ENCODE peak calls at places on chromosomes 3 and 15, in seven cellular contexts. S is CD8-positive, alpha-beta T cell; A is tibial nerve; W is fibroblast of pulmonary artery; O is WERI-Rb-1; V is activated naive CD4-positive, alpha-beta T cell treated with anti-CD3 and anti-CD28 coated beads, Interleukin-2, amount 50 U/mL, for 16 hours; Z is COR-L47. T is an unnamed sample.

GRCh38 chr3:65534825-65535224 is 503.9 kb downstream of the MAGI1 start:
- DNase-seq in S (no peak), A (no peak), W (no peak), O (no peak), V (no peak), Z (no peak), T (no peak)

GRCh38 chr15:63409179-63409578 is 27.5 kb upstream of the CA12 start:
- DNase-seq in S (no peak), A (no peak), W (no peak), O (no peak), V (no peak), Z (no peak), T (no peak)

GRCh38 chr3:127914584-127914983 is 448 bp upstream of the KBTBD12 start:
- DNase-seq in S (no peak), A (no peak), W (no peak), O (no peak), V (no peak), Z (no peak), T (no peak)

GRCh38 chr3:4322635-4323034 is 19.5 kb downstream of the SETMAR start:
- DNase-seq in S (no peak), A (no peak), W (peak), O (no peak), V (no peak), Z (no peak), T (no peak)

GRCh38 chr15:41827290-41827879 is 507 bp upstream of the JMJD7 start:
- DNase-seq in S (peak), A (no peak), W (no peak), O (no peak), V (peak), Z (no peak), T (no peak)

GRCh38 chr15:42194502-42194901 is 13.6 kb downstream of the VPS39 start:
- DNase-seq in S (no peak), A (no peak), W (peak), O (no peak), V (no peak), Z (no peak), T (no peak)

GRCh38 chr3:179046497-179047353 is 24.9 kb downstream of the ZMAT3 start:
- DNase-seq in S (no peak), A (no peak), W (no peak), O (no peak), V (no peak), Z (no peak), T (no peak)

GRCh38 chr3:126317029-126317996 is 39.9 kb downstream of the KLF15 start:
- DNase-seq in S (no peak), A (no peak), W (no peak), O (no peak), V (no peak), Z (no peak), T (no peak)

GRCh38 chr3:131526801-131527347 is 24.1 kb upstream of the MRPL3 start:
- DNase-seq in S (no peak), A (no peak), W (peak), O (no peak), V (no peak), Z (no peak), T (no peak)

GRCh38 chr3:24129549-24129948 is 184.5 kb downstream of the NR1D2 start:
- DNase-seq in S (no peak), A (no peak), W (no peak), O (peak), V (no peak), Z (no peak), T (no peak)

GRCh38 chr15:75061272-75061671 is 37.9 kb downstream of the PPCDC start:
- DNase-seq in S (no peak), A (no peak), W (no peak), O (peak), V (no peak), Z (no peak), T (no peak)

GRCh38 chr3:46853441-46854410 is 9.5 kb downstream of the MYL3 start:
- DNase-seq in S (peak), A (no peak), W (no peak), O (peak), V (no peak), Z (no peak), T (no peak)

GRCh38 chr3:113531826-113532697 is at the start of gene SIDT1:
- DNase-seq in S (peak), A (no peak), W (no peak), O (no peak), V (peak), Z (peak), T (peak)

GRCh38 chr15:68421798-68422402 is 10.1 kb downstream of the ITGA11 start:
- DNase-seq in S (no peak), A (no peak), W (no peak), O (no peak), V (no peak), Z (no peak), T (no peak)

GRCh38 chr3:16837602-16838001 is 47.2 kb upstream of the PLCL2 start:
- DNase-seq in S (no peak), A (no peak), W (no peak), O (no peak), V (no peak), Z (no peak), T (no peak)

GRCh38 chr3:114650808-114651207 is 357.0 kb downstream of the TIGIT start:
- DNase-seq in S (no peak), A (no peak), W (peak), O (no peak), V (no peak), Z (no peak), T (no peak)

GRCh38 chr3:75321060-75321459 is 343.1 kb upstream of the FRG2C start:
- DNase-seq in S (no peak), A (no peak), W (no peak), O (no peak), V (no peak), Z (no peak), T (no peak)

GRCh38 chr15:37142371-37142770 is 42.0 kb upstream of the MEIS2 start:
- DNase-seq in S (no peak), A (no peak), W (no peak), O (no peak), V (no peak), Z (no peak), T (no peak)

GRCh38 chr3:7876741-7877297 is 624.8 kb upstream of the LMCD1 start:
- DNase-seq in S (peak), A (no peak), W (peak), O (no peak), V (peak), Z (no peak), T (peak)

GRCh38 chr15:88794001-88794400 is 9.2 kb upstream of the ACAN start:
- DNase-seq in S (no peak), A (no peak), W (no peak), O (no peak), V (no peak), Z (no peak), T (no peak)

GRCh38 chr3:57743511-57743910 is 12.6 kb upstream of the SLMAP start:
- DNase-seq in S (no peak), A (no peak), W (no peak), O (no peak), V (no peak), Z (no peak), T (no peak)

GRCh38 chr3:23629181-23629893 is 176.4 kb upstream of the UBE2E1 start:
- DNase-seq in S (no peak), A (no peak), W (peak), O (no peak), V (no peak), Z (no peak), T (no peak)

GRCh38 chr3:195897081-195897852 is 11.1 kb downstream of the TNK2 start:
- DNase-seq in S (no peak), A (no peak), W (peak), O (no peak), V (no peak), Z (no peak), T (no peak)

GRCh38 chr3:58383904-58384303 is 49.7 kb downstream of the PDHB start:
- DNase-seq in S (no peak), A (no peak), W (peak), O (no peak), V (no peak), Z (no peak), T (no peak)

GRCh38 chr3:48415251-48415953 is 14.5 kb downstream of the PLXNB1 start:
- DNase-seq in S (no peak), A (no peak), W (no peak), O (no peak), V (no peak), Z (no peak), T (no peak)

GRCh38 chr3:171328419-171329082 is 131.7 kb downstream of the TNIK start:
- DNase-seq in S (peak), A (no peak), W (peak), O (peak), V (peak), Z (peak), T (peak)

GRCh38 chr3:73422556-73422955 is 202.2 kb downstream of the PDZRN3 start:
- DNase-seq in S (no peak), A (no peak), W (no peak), O (no peak), V (no peak), Z (no peak), T (no peak)

GRCh38 chr3:12375572-12375971 is 86.7 kb downstream of the PPARG start:
- DNase-seq in S (no peak), A (no peak), W (no peak), O (no peak), V (no peak), Z (no peak), T (no peak)

GRCh38 chr3:5217824-5218595 is 30.5 kb downstream of the EDEM1 start:
- DNase-seq in S (no peak), A (no peak), W (peak), O (no peak), V (no peak), Z (no peak), T (no peak)

GRCh38 chr3:145094355-145094941 is 1066.5 kb downstream of the PLOD2 start:
- DNase-seq in S (no peak), A (no peak), W (peak), O (no peak), V (no peak), Z (no peak), T (no peak)

GRCh38 chr15:71437919-71438318 is 322.6 kb downstream of the THSD4 start:
- DNase-seq in S (no peak), A (no peak), W (no peak), O (no peak), V (no peak), Z (no peak), T (no peak)

GRCh38 chr3:40046149-40046548 is 236.7 kb downstream of the MYRIP start:
- DNase-seq in S (no peak), A (no peak), W (no peak), O (no peak), V (no peak), Z (no peak), T (no peak)

GRCh38 chr3:143207338-143207961 is 87.9 kb downstream of the CHST2 start:
- DNase-seq in S (no peak), A (no peak), W (peak), O (no peak), V (no peak), Z (no peak), T (no peak)

GRCh38 chr3:37770938-37771918 is 90.5 kb upstream of the CTDSPL start:
- DNase-seq in S (no peak), A (no peak), W (peak), O (no peak), V (no peak), Z (no peak), T (no peak)

GRCh38 chr3:119147494-119147893 is 1.5 kb downstream of the TEX55 start:
- DNase-seq in S (no peak), A (no peak), W (no peak), O (no peak), V (no peak), Z (no peak), T (no peak)

GRCh38 chr3:25678581-25678980 is 13.9 kb upstream of the TOP2B start:
- DNase-seq in S (no peak), A (no peak), W (no peak), O (no peak), V (no peak), Z (no peak), T (no peak)

GRCh38 chr3:33115024-33115768 is 1.4 kb downstream of the CRTAP start:
- DNase-seq in S (no peak), A (peak), W (peak), O (no peak), V (no peak), Z (peak), T (no peak)

T was measured in naive thymus-derived CD4-positive, alpha-beta T cell.